ENCODE peak calls at places on chromosome 1, in six cellular contexts. J, X, F, Q, O and I are unnamed samples.

GRCh38 chr1:112268408-112268807 is 127.6 kb upstream of the CTTNBP2NL start:
- DNase-seq in O (no peak), X (no peak), Q (no peak), F (no peak), J (no peak), I (no peak)

GRCh38 chr1:68344208-68344607 is 105.5 kb downstream of the RPE65 start:
- DNase-seq in Q (no peak), O (no peak), X (no peak), F (no peak), J (no peak), I (no peak)

GRCh38 chr1:165827199-165828102 is at the start of gene UCK2:
- DNase-seq in F (peak), J (peak), X (no peak), Q (peak), O (peak), I (peak)

GRCh38 chr1:38029725-38030511 is 16.7 kb downstream of the POU3F1 start:
- DNase-seq in F (no peak), J (peak), O (no peak), Q (peak), X (no peak), I (peak)

GRCh38 chr1:182350839-182351238 is 40.8 kb downstream of the GLUL start:
- DNase-seq in O (peak), X (no peak), F (no peak), Q (no peak), J (no peak), I (peak)

GRCh38 chr1:179137623-179138235 is 55.9 kb downstream of the TOR3A start:
- DNase-seq in F (no peak), O (no peak), J (no peak), Q (no peak), X (no peak), I (peak)

GRCh38 chr1:150464422-150464826 is 22.8 kb upstream of the TARS2 start:
- DNase-seq in X (no peak), Q (peak), O (peak), F (peak), J (peak), I (peak)

GRCh38 chr1:10617931-10618885 is 143.5 kb downstream of the PEX14 start:
- DNase-seq in Q (no peak), O (no peak), X (no peak), F (no peak), J (no peak), I (no peak)

GRCh38 chr1:146032613-146033219 is 11.2 kb upstream of the HJV start:
- DNase-seq in O (no peak), J (peak), Q (peak), X (no peak), F (no peak), I (peak)

GRCh38 chr1:33898933-33899332 is 35.1 kb downstream of the HMGB4 start:
- DNase-seq in O (no peak), X (no peak), Q (no peak), J (no peak), F (no peak), I (no peak)

GRCh38 chr1:34842952-34843371 is 16.6 kb downstream of the SMIM12 start:
- DNase-seq in J (no peak), O (peak), F (no peak), X (no peak), Q (peak), I (no peak)

GRCh38 chr1:98217601-98218000 is 296.8 kb upstream of the DPYD start:
- DNase-seq in J (no peak), O (no peak), X (no peak), Q (no peak), F (no peak), I (no peak)

GRCh38 chr1:85296980-85297379 is 20.5 kb upstream of the BCL10 start:
- DNase-seq in X (no peak), Q (peak), O (no peak), F (no peak), J (no peak), I (no peak)

GRCh38 chr1:181123173-181123572 is 34.7 kb downstream of the IER5 start:
- DNase-seq in J (no peak), F (no peak), O (no peak), Q (no peak), X (no peak), I (no peak)

GRCh38 chr1:214853340-214853739 is 229.2 kb upstream of the KCNK2 start:
- DNase-seq in X (no peak), J (no peak), O (no peak), Q (no peak), F (no peak), I (peak)

GRCh38 chr1:116737855-116738318 is 16.3 kb upstream of the CD2 start:
- DNase-seq in Q (no peak), O (no peak), F (no peak), X (no peak), J (no peak), I (no peak)

GRCh38 chr1:186481303-186481888 is 20.5 kb upstream of the PDC start:
- DNase-seq in X (no peak), O (no peak), J (no peak), Q (no peak), F (no peak), I (no peak)

GRCh38 chr1:156233421-156234127 is 8.4 kb upstream of the BGLAP start:
- DNase-seq in F (no peak), Q (no peak), J (no peak), X (peak), O (no peak), I (peak)

GRCh38 chr1:17858027-17858426 is 102.9 kb downstream of the ACTL8 start:
- DNase-seq in F (no peak), Q (no peak), J (no peak), X (no peak), O (no peak), I (peak)

GRCh38 chr1:28190996-28191645 is 14.6 kb upstream of the PTAFR start:
- DNase-seq in O (no peak), X (no peak), F (no peak), J (no peak), Q (peak), I (no peak)

GRCh38 chr1:221908573-221908972 is 166.7 kb upstream of the DUSP10 start:
- DNase-seq in F (no peak), X (no peak), Q (no peak), O (no peak), J (no peak), I (no peak)

GRCh38 chr1:209657918-209658317 is 5.7 kb upstream of the LAMB3 start:
- DNase-seq in X (no peak), Q (no peak), J (no peak), F (no peak), O (no peak), I (no peak)

GRCh38 chr1:64060611-64061302 is 142.7 kb upstream of the UBE2U start:
- DNase-seq in J (no peak), O (no peak), F (no peak), X (no peak), Q (peak), I (peak)

GRCh38 chr1:205537386-205538018 is 33.0 kb downstream of the CDK18 start:
- DNase-seq in Q (no peak), X (no peak), F (no peak), O (no peak), J (no peak), I (peak)

GRCh38 chr1:245997471-245998258 is 509.4 kb downstream of the SMYD3 start:
- DNase-seq in F (no peak), X (peak), J (no peak), Q (peak), O (no peak), I (peak)

GRCh38 chr1:54425152-54425584 is 19.0 kb upstream of the SSBP3 start:
- DNase-seq in O (no peak), F (no peak), X (no peak), Q (no peak), J (no peak), I (no peak)
- TF ChIP-seq CTCF in O (no peak), F (no peak), X (no peak), Q (no peak), J (no peak), I (peak)

GRCh38 chr1:3188150-3188971 is 119.4 kb downstream of the PRDM16 start:
- DNase-seq in Q (no peak), O (no peak), J (peak), F (peak), X (no peak), I (no peak)
- H3K4me3 ChIP-seq in Q (no peak), O (no peak), J (no peak), F (peak), X (no peak), I (no peak)

DNA sequence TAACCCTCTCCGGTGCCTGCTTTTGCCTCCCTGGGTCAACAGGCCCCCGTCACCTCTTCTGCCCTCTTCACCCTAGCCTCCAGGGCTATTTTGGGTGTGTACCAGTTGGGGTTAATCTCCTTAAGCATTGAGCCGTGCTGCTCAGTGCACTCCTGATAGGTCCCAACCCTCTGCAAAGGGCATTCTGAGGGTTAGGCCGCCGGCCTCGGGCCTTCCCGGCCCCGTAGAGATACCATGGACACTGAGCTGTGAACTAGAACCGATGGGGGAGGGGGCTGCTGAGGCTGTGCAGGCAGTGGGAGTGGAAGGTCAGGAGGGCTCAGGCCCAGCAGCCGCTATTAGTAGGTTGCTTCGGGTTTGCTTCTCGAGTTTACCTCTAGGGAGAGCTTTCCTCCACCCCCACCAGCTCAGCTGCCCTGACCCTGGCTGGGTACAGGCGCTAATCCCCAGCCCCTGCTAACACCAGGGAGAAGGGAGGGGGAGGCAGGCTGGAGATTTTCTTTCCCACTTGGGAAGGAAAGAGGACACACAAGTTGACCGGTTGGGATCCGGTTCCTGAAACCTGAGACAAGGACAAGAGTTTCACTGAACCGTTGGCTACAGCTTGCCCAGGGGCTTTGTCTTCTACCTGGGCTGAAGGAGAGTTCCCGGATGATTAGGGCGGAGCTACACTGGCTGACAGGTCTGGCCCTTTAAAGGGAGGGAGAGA is 4.8 kb downstream of the LMOD1 start:
- DNase-seq in F (no peak), X (no peak), Q (no peak), J (no peak), O (no peak), I (no peak)
- TF ChIP-seq CTCF in F (no peak), X (no peak), Q (no peak), J (no peak), O (no peak), I (no peak)

GRCh38 chr1:23627065-23627464 is 64.5 kb upstream of the RPL11 start:
- DNase-seq in F (peak), O (no peak), X (no peak), Q (no peak), J (no peak), I (no peak)
- H3K4me3 ChIP-seq in F (peak), O (no peak), X (no peak), Q (no peak), J (no peak), I (no peak)

GRCh38 chr1:12001249-12001917 is 17.9 kb upstream of the MIIP start:
- DNase-seq in Q (no peak), F (no peak), O (peak), J (no peak), X (no peak), I (peak)
- TF ChIP-seq CTCF in Q (peak), F (peak), O (no peak), J (peak), X (peak), I (peak)

GRCh38 chr1:99784809-99785255 is 18.4 kb upstream of the FRRS1 start:
- DNase-seq in F (no peak), Q (no peak), O (no peak), J (no peak), X (no peak), I (no peak)
- H3K4me3 ChIP-seq in F (no peak), Q (no peak), O (no peak), J (no peak), X (no peak), I (no peak)

DNA sequence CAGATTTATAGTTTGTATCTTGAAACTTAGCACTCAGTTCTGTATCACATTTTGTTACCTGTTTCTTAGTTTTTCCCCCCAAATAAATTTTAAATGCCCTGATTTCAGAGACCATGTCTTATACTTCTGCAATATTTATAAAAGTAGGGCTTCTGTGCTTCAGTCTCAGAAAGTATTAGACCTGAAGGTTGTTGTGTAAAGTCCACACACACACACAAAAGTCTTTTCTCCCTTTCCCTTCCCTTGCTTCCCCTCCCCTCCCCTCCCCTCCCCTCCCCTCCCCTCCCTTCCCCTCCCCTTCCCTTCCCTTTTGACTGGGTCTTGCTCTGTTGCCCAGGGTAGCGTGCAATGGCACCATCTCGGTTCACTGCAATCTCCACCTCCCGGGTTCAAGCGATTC is 41.0 kb upstream of the KCNK1 start:
- DNase-seq in F (no peak), O (no peak), J (no peak), X (no peak), Q (no peak), I (no peak)
- TF ChIP-seq CTCF in F (no peak), O (no peak), J (no peak), X (no peak), Q (no peak), I (no peak)

GRCh38 chr1:198535631-198536030 is 4.8 kb downstream of the ATP6V1G3 start:
- DNase-seq in J (no peak), O (no peak), X (no peak), F (no peak), Q (no peak), I (no peak)
- H3K4me3 ChIP-seq in J (no peak), O (no peak), X (no peak), F (no peak), Q (no peak), I (no peak)

DNA sequence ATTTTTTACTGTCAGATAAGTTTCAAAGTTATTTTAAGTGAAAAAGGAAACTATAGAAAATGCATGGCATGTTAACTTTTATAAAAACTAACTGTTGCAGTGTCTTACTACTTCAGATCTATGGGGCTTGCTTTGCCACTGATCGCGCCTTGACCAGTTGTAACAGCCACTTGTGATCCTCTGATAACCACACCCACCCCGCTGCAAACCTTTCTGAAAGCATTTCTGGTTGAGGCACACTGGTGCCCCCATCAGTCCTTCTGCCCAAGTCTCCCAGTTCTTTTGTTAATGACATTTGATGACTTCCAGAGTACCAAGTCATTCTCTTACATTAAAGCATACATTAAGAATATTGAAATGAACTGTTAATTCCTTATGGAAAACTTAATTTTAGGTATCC is 64.9 kb downstream of the PRDM2 start:
- DNase-seq in X (no peak), F (no peak), Q (no peak), J (no peak), O (no peak), I (no peak)
- TF ChIP-seq CTCF in X (no peak), F (no peak), Q (no peak), J (no peak), O (no peak), I (no peak)